ENCODE peak calls at places on chromosomes 3 and 15, in four cellular contexts. One of them, this sample, is unnamed.

GRCh38 chr15:60933914-60934885 is 294.9 kb downstream of the RORA start:
- DNase-seq in neural crest cell: no peak
- DNase-seq in fibroblast of mammary gland: no peak
- DNase-seq in foreskin fibroblast: no peak
- DNase-seq in this sample: no peak

GRCh38 chr3:99473321-99473751 is 165.1 kb upstream of the COL8A1 start:
- DNase-seq in foreskin fibroblast: peak; percentile 50
- DNase-seq in fibroblast of mammary gland: peak; percentile 29
- DNase-seq in neural crest cell: no peak
- DNase-seq in this sample: no peak

GRCh38 chr3:16468114-16469098 is 45.1 kb downstream of the RFTN1 start:
- DNase-seq in foreskin fibroblast: no peak
- DNase-seq in neural crest cell: no peak
- DNase-seq in fibroblast of mammary gland: no peak
- DNase-seq in this sample: no peak

GRCh38 chr3:20346369-20346768 is 160.4 kb upstream of the SGO1 start:
- DNase-seq in fibroblast of mammary gland: no peak
- DNase-seq in foreskin fibroblast: no peak
- DNase-seq in neural crest cell: no peak
- DNase-seq in this sample: no peak

GRCh38 chr3:137845161-137845560 is 81.0 kb downstream of the SOX14 start:
- DNase-seq in neural crest cell: no peak
- DNase-seq in foreskin fibroblast: no peak
- DNase-seq in fibroblast of mammary gland: no peak
- DNase-seq in this sample: no peak

GRCh38 chr15:31062310-31062964 is 39.1 kb downstream of the TRPM1 start:
- DNase-seq in neural crest cell: no peak
- DNase-seq in fibroblast of mammary gland: peak; percentile 54
- DNase-seq in foreskin fibroblast: peak; percentile 14
- DNase-seq in this sample: no peak

GRCh38 chr3:122103821-122104514 is 48.8 kb downstream of the CD86 start:
- DNase-seq in neural crest cell: no peak
- DNase-seq in fibroblast of mammary gland: no peak
- DNase-seq in foreskin fibroblast: no peak
- DNase-seq in this sample: no peak

GRCh38 chr3:15520185-15520584 is 1.3 kb downstream of the COLQ start:
- DNase-seq in neural crest cell: no peak
- DNase-seq in fibroblast of mammary gland: no peak
- DNase-seq in foreskin fibroblast: no peak
- DNase-seq in this sample: no peak

GRCh38 chr15:29821416-29822099 is 710 bp downstream of the TJP1 start:
- DNase-seq in neural crest cell: peak; percentile 53
- DNase-seq in foreskin fibroblast: peak; percentile 77
- DNase-seq in fibroblast of mammary gland: peak; percentile 77
- DNase-seq in this sample: no peak

GRCh38 chr3:187747506-187747905 is 2.2 kb upstream of the BCL6 start:
- DNase-seq in fibroblast of mammary gland: no peak
- DNase-seq in foreskin fibroblast: no peak
- DNase-seq in neural crest cell: no peak
- DNase-seq in this sample: no peak

GRCh38 chr3:159904911-159905310 is 83.7 kb upstream of the IL12A start:
- DNase-seq in neural crest cell: no peak
- DNase-seq in foreskin fibroblast: no peak
- DNase-seq in fibroblast of mammary gland: no peak
- DNase-seq in this sample: no peak

GRCh38 chr3:158801200-158801599 is 654 bp upstream of the MFSD1 start:
- DNase-seq in fibroblast of mammary gland: peak; percentile 36
- DNase-seq in neural crest cell: no peak
- DNase-seq in foreskin fibroblast: no peak
- DNase-seq in this sample: no peak

GRCh38 chr15:41983221-41983620 is 10.9 kb upstream of the EHD4 start:
- DNase-seq in fibroblast of mammary gland: no peak
- DNase-seq in neural crest cell: no peak
- DNase-seq in foreskin fibroblast: no peak
- DNase-seq in this sample: no peak

GRCh38 chr15:99054892-99055291 is 47.3 kb upstream of the PGPEP1L start:
- DNase-seq in neural crest cell: no peak
- DNase-seq in foreskin fibroblast: no peak
- DNase-seq in fibroblast of mammary gland: no peak
- DNase-seq in this sample: no peak

GRCh38 chr15:22956257-22956979 is 23.8 kb downstream of the CYFIP1 start:
- DNase-seq in fibroblast of mammary gland: peak; percentile 15
- DNase-seq in neural crest cell: no peak
- DNase-seq in foreskin fibroblast: no peak
- DNase-seq in this sample: no peak

GRCh38 chr3:171459942-171460225 is 321 bp downstream of the TNIK start:
- DNase-seq in neural crest cell: no peak
- DNase-seq in foreskin fibroblast: no peak
- DNase-seq in fibroblast of mammary gland: peak; percentile 6
- DNase-seq in this sample: no peak

GRCh38 chr3:13221491-13221890 is 148.3 kb upstream of the IQSEC1 start:
- DNase-seq in fibroblast of mammary gland: no peak
- DNase-seq in foreskin fibroblast: no peak
- DNase-seq in neural crest cell: no peak
- DNase-seq in this sample: no peak

GRCh38 chr15:45449878-45450277 is 71.5 kb upstream of the GATM start:
- DNase-seq in foreskin fibroblast: no peak
- DNase-seq in fibroblast of mammary gland: no peak
- DNase-seq in neural crest cell: no peak
- DNase-seq in this sample: no peak

GRCh38 chr3:41503998-41504623 is 304.8 kb downstream of the CTNNB1 start:
- DNase-seq in fibroblast of mammary gland: no peak
- DNase-seq in neural crest cell: no peak
- DNase-seq in foreskin fibroblast: no peak
- DNase-seq in this sample: no peak

GRCh38 chr3:41502461-41502860 is 303.2 kb downstream of the CTNNB1 start:
- DNase-seq in neural crest cell: no peak
- DNase-seq in fibroblast of mammary gland: no peak
- DNase-seq in foreskin fibroblast: no peak
- DNase-seq in this sample: no peak

GRCh38 chr3:41507336-41508062 is 308.2 kb downstream of the CTNNB1 start:
- DNase-seq in fibroblast of mammary gland: no peak
- DNase-seq in neural crest cell: no peak
- DNase-seq in foreskin fibroblast: no peak
- DNase-seq in this sample: no peak

DNA sequence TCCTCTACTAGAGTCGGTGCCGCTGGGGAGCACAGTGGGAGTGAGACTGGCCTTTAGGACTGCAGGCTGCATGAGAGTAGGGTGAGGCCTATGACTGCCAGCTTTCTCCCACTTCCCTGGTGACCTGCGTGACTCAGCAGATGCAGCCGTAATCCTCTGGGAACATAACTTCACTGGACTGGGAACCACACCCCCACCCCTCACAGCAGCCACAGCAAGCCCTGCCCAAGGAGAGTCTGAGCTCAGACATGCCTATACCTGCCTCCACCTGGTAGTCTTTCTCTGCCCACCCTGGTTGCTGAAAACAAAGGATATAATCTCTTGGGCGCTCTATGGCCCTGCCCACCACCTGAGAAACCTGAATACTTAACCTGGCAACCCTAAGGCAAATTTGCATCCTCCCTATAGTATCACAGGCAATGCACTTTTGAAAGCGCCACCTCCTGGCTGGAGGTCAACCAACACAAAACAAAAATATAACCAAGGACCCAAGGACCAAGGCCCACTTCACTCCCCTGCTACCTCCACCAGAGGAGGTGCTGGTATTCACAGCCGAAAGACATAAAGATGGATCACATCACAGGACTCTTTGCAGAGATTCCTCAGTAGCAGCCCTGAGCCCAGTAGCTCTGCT is 308.9 kb downstream of the CTNNB1 start:
- DNase-seq in foreskin fibroblast: no peak
- DNase-seq in neural crest cell: no peak
- DNase-seq in fibroblast of mammary gland: peak; percentile 19
- DNase-seq in this sample: no peak
- TF ChIP-seq CTCF in foreskin fibroblast: no peak
- TF ChIP-seq CTCF in neural crest cell: no peak
- TF ChIP-seq CTCF in fibroblast of mammary gland: no peak
- TF ChIP-seq CTCF in this sample: no peak

GRCh38 chr3:188832146-188832545 is 339.6 kb upstream of the TPRG1 start:
- DNase-seq in neural crest cell: no peak
- DNase-seq in fibroblast of mammary gland: peak; percentile 66
- DNase-seq in foreskin fibroblast: no peak
- DNase-seq in this sample: no peak

GRCh38 chr3:188827593-188827992 is 344.2 kb upstream of the TPRG1 start:
- DNase-seq in neural crest cell: no peak
- DNase-seq in foreskin fibroblast: no peak
- DNase-seq in fibroblast of mammary gland: peak; percentile 16
- DNase-seq in this sample: no peak

GRCh38 chr3:188832961-188833615 is 338.7 kb upstream of the TPRG1 start:
- DNase-seq in fibroblast of mammary gland: peak; percentile 56
- DNase-seq in neural crest cell: no peak
- DNase-seq in foreskin fibroblast: no peak
- DNase-seq in this sample: no peak

GRCh38 chr3:188829577-188829976 is 342.2 kb upstream of the TPRG1 start:
- DNase-seq in foreskin fibroblast: no peak
- DNase-seq in neural crest cell: no peak
- DNase-seq in fibroblast of mammary gland: no peak
- DNase-seq in this sample: no peak

GRCh38 chr3:188830955-188831354 is 340.8 kb upstream of the TPRG1 start:
- DNase-seq in fibroblast of mammary gland: peak; percentile 44
- DNase-seq in neural crest cell: no peak
- DNase-seq in foreskin fibroblast: no peak
- DNase-seq in this sample: no peak
- TF ChIP-seq CTCF in fibroblast of mammary gland: peak; percentile 44
- TF ChIP-seq CTCF in neural crest cell: peak; percentile 35
- TF ChIP-seq CTCF in foreskin fibroblast: peak; percentile 14
- TF ChIP-seq CTCF in this sample: no peak

GRCh38 chr3:57597240-57597972 is at the start of gene ARF4:
- DNase-seq in neural crest cell: peak; percentile 98
- DNase-seq in foreskin fibroblast: peak; percentile 100
- DNase-seq in fibroblast of mammary gland: peak; percentile 99
- DNase-seq in this sample: peak; percentile 90
- TF ChIP-seq CTCF in neural crest cell: no peak
- TF ChIP-seq CTCF in foreskin fibroblast: no peak
- TF ChIP-seq CTCF in fibroblast of mammary gland: no peak
- TF ChIP-seq CTCF in this sample: no peak

GRCh38 chr15:38412466-38412865 is 41.5 kb upstream of the FAM98B start:
- DNase-seq in foreskin fibroblast: no peak
- DNase-seq in neural crest cell: no peak
- DNase-seq in fibroblast of mammary gland: no peak
- DNase-seq in this sample: no peak

GRCh38 chr15:38411902-38412301 is 42.0 kb upstream of the FAM98B start:
- DNase-seq in neural crest cell: no peak
- DNase-seq in fibroblast of mammary gland: no peak
- DNase-seq in foreskin fibroblast: no peak
- DNase-seq in this sample: no peak

GRCh38 chr15:38414351-38414750 is 39.6 kb upstream of the FAM98B start:
- DNase-seq in foreskin fibroblast: peak; percentile 73
- DNase-seq in fibroblast of mammary gland: peak; percentile 84
- DNase-seq in neural crest cell: peak; percentile 11
- DNase-seq in this sample: no peak
- TF ChIP-seq CTCF in foreskin fibroblast: peak; percentile 78
- TF ChIP-seq CTCF in fibroblast of mammary gland: peak; percentile 97
- TF ChIP-seq CTCF in neural crest cell: peak; percentile 57
- TF ChIP-seq CTCF in this sample: no peak

GRCh38 chr15:74395319-74396145 is 28.1 kb upstream of the CYP11A1 start:
- DNase-seq in neural crest cell: no peak
- DNase-seq in fibroblast of mammary gland: no peak
- DNase-seq in foreskin fibroblast: no peak
- DNase-seq in this sample: no peak

GRCh38 chr15:74396146-74396438 is 28.6 kb upstream of the CYP11A1 start:
- DNase-seq in fibroblast of mammary gland: no peak
- DNase-seq in foreskin fibroblast: no peak
- DNase-seq in neural crest cell: no peak
- DNase-seq in this sample: no peak

GRCh38 chr15:74398183-74398582 is 30.7 kb upstream of the CYP11A1 start:
- DNase-seq in foreskin fibroblast: no peak
- DNase-seq in fibroblast of mammary gland: no peak
- DNase-seq in neural crest cell: no peak
- DNase-seq in this sample: no peak

GRCh38 chr15:74397239-74398068 is 30.0 kb upstream of the CYP11A1 start:
- DNase-seq in foreskin fibroblast: no peak
- DNase-seq in neural crest cell: no peak
- DNase-seq in fibroblast of mammary gland: no peak
- DNase-seq in this sample: no peak

GRCh38 chr15:74396445-74397238 is 29.2 kb upstream of the CYP11A1 start:
- DNase-seq in neural crest cell: no peak
- DNase-seq in fibroblast of mammary gland: peak; percentile 88
- DNase-seq in foreskin fibroblast: peak; percentile 84
- DNase-seq in this sample: no peak
- TF ChIP-seq CTCF in neural crest cell: no peak
- TF ChIP-seq CTCF in fibroblast of mammary gland: no peak
- TF ChIP-seq CTCF in foreskin fibroblast: no peak
- TF ChIP-seq CTCF in this sample: no peak

GRCh38 chr15:79265167-79265566 is 17.4 kb upstream of the ANKRD34C start:
- DNase-seq in fibroblast of mammary gland: no peak
- DNase-seq in foreskin fibroblast: no peak
- DNase-seq in neural crest cell: no peak
- DNase-seq in this sample: no peak

GRCh38 chr15:79261836-79262235 is 20.7 kb upstream of the ANKRD34C start:
- DNase-seq in fibroblast of mammary gland: no peak
- DNase-seq in foreskin fibroblast: no peak
- DNase-seq in neural crest cell: no peak
- DNase-seq in this sample: no peak

GRCh38 chr15:79265987-79266579 is 16.4 kb upstream of the ANKRD34C start:
- DNase-seq in neural crest cell: no peak
- DNase-seq in foreskin fibroblast: no peak
- DNase-seq in fibroblast of mammary gland: no peak
- DNase-seq in this sample: no peak
- TF ChIP-seq CTCF in neural crest cell: no peak
- TF ChIP-seq CTCF in foreskin fibroblast: no peak
- TF ChIP-seq CTCF in fibroblast of mammary gland: no peak
- TF ChIP-seq CTCF in this sample: no peak

GRCh38 chr3:197327701-197328100 is 29.3 kb upstream of the DLG1 start:
- DNase-seq in fibroblast of mammary gland: peak; percentile 76
- DNase-seq in foreskin fibroblast: peak; percentile 54
- DNase-seq in neural crest cell: no peak
- DNase-seq in this sample: no peak

GRCh38 chr3:197329382-197329781 is 31.0 kb upstream of the DLG1 start:
- DNase-seq in fibroblast of mammary gland: no peak
- DNase-seq in foreskin fibroblast: no peak
- DNase-seq in neural crest cell: no peak
- DNase-seq in this sample: no peak

GRCh38 chr3:197333901-197334639 is 35.7 kb upstream of the DLG1 start:
- DNase-seq in neural crest cell: no peak
- DNase-seq in fibroblast of mammary gland: no peak
- DNase-seq in foreskin fibroblast: no peak
- DNase-seq in this sample: no peak

GRCh38 chr3:197328198-197328597 is 29.8 kb upstream of the DLG1 start:
- DNase-seq in fibroblast of mammary gland: no peak
- DNase-seq in neural crest cell: no peak
- DNase-seq in foreskin fibroblast: no peak
- DNase-seq in this sample: no peak

DNA sequence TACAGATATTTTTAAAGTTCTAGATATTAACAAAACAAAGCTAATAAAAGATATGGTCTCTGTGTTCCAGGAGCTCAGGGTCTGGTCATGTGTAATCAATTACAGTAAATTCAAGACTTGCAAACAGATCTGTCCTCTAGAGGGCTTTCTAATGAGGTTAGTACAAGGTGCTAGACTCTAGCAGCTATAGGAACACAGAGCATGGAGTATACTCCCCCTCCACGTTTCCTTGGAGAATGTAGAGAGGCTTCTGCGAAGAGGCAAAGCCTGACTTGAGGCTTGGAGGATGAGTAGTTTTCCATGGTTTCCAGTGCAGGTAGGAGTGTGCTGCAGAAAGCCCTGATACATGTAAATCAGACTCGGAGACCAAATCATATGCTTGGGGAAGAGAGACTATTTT is 32.7 kb upstream of the DLG1 start:
- DNase-seq in foreskin fibroblast: no peak
- DNase-seq in neural crest cell: no peak
- DNase-seq in fibroblast of mammary gland: peak; percentile 54
- DNase-seq in this sample: no peak
- TF ChIP-seq CTCF in foreskin fibroblast: peak; percentile 37
- TF ChIP-seq CTCF in neural crest cell: no peak
- TF ChIP-seq CTCF in fibroblast of mammary gland: peak; percentile 31
- TF ChIP-seq CTCF in this sample: no peak